ENCODE peak calls at places on chromosomes 3 and 15, in nine cellular contexts. Z is Peyer's patch, B is GM12891, U is H54, V is lower leg skin, Q is IMR-90, E is body of pancreas, H is HCT116, W is tibial nerve. F is an unnamed sample.

GRCh38 chr15:99437315-99438221 is 128.2 kb upstream of the MEF2A start:
- DNase-seq in H (no peak), Z (no peak), Q (no peak), V (peak), W (no peak), E (no peak), U (no peak), B (no peak), F (peak)

GRCh38 chr15:65914981-65915925 is 46.0 kb downstream of the RAB11A start:
- DNase-seq in W (no peak), Z (no peak), U (no peak), Q (no peak), H (no peak), B (no peak), E (no peak), V (peak), F (no peak)

GRCh38 chr3:25007974-25008658 is 419.9 kb upstream of the RARB start:
- DNase-seq in U (no peak), H (no peak), E (no peak), B (no peak), Z (no peak), Q (no peak), W (no peak), V (no peak), F (no peak)

GRCh38 chr3:177281292-177281942 is 84.1 kb upstream of the TBL1XR1 start:
- DNase-seq in B (no peak), Q (no peak), H (no peak), W (no peak), U (no peak), Z (peak), V (no peak), E (no peak), F (no peak)

GRCh38 chr3:15329058-15330005 is 3.1 kb downstream of the SH3BP5 start:
- DNase-seq in E (no peak), Z (no peak), U (no peak), V (no peak), H (no peak), W (no peak), Q (no peak), B (no peak), F (no peak)

GRCh38 chr15:36831915-36832310 is 252.5 kb downstream of the CDIN1 start:
- DNase-seq in Z (no peak), Q (no peak), B (no peak), H (no peak), W (no peak), E (no peak), V (no peak), U (peak), F (no peak)

GRCh38 chr3:170128977-170129431 is 52.5 kb downstream of the PHC3 start:
- DNase-seq in B (no peak), Z (no peak), V (no peak), E (no peak), Q (peak), U (peak), H (no peak), W (no peak), F (no peak)

GRCh38 chr3:183033746-183034145 is 53.4 kb upstream of the DCUN1D1 start:
- DNase-seq in E (no peak), U (peak), W (no peak), Q (peak), B (no peak), Z (no peak), V (no peak), H (no peak), F (no peak)

GRCh38 chr15:76337739-76338554 is 1.4 kb downstream of the ISL2 start:
- DNase-seq in Z (no peak), Q (no peak), W (no peak), H (no peak), V (peak), E (no peak), B (peak), U (no peak), F (no peak)

GRCh38 chr3:158770254-158771017 is 31.4 kb upstream of the MFSD1 start:
- DNase-seq in V (no peak), E (no peak), Q (peak), Z (no peak), B (no peak), U (peak), H (no peak), W (no peak), F (no peak)

GRCh38 chr15:69313437-69314000 is 14.8 kb downstream of the PAQR5 start:
- DNase-seq in Z (no peak), Q (no peak), W (no peak), U (no peak), H (no peak), B (no peak), E (no peak), V (no peak), F (no peak)

GRCh38 chr3:27720899-27721716 is 1.0 kb downstream of the EOMES start:
- DNase-seq in H (peak), W (no peak), Z (no peak), B (no peak), E (no peak), U (no peak), Q (no peak), V (no peak), F (no peak)

GRCh38 chr15:55601374-55601773 is 13.2 kb upstream of the PYGO1 start:
- DNase-seq in Z (no peak), B (no peak), Q (no peak), U (no peak), W (no peak), V (no peak), H (no peak), E (no peak), F (no peak)

GRCh38 chr3:106030620-106030945 is 161.8 kb upstream of the CBLB start:
- DNase-seq in W (no peak), U (no peak), Q (peak), Z (no peak), E (no peak), B (no peak), V (no peak), H (no peak), F (no peak)

GRCh38 chr15:60933914-60934885 is 294.9 kb downstream of the RORA start:
- DNase-seq in W (no peak), Z (no peak), U (no peak), Q (peak), B (no peak), E (no peak), V (no peak), H (no peak), F (no peak)

GRCh38 chr3:18124501-18124900 is 300.6 kb downstream of the SATB1 start:
- DNase-seq in U (peak), Z (no peak), B (no peak), V (no peak), E (no peak), W (no peak), H (peak), Q (peak), F (no peak)

GRCh38 chr15:47394410-47394809 is 322.9 kb upstream of the SEMA6D start:
- DNase-seq in H (no peak), U (no peak), E (no peak), Q (no peak), V (no peak), W (no peak), Z (no peak), B (no peak), F (no peak)

GRCh38 chr3:172106989-172107388 is 67.6 kb downstream of the FNDC3B start:
- DNase-seq in B (no peak), E (no peak), H (no peak), W (peak), U (no peak), V (no peak), Q (no peak), Z (peak), F (peak)

GRCh38 chr3:113194747-113195400 is 16.5 kb upstream of the BOC start:
- DNase-seq in Q (peak), W (no peak), V (no peak), E (no peak), B (no peak), U (no peak), H (no peak), Z (no peak), F (no peak)

GRCh38 chr15:71716990-71717389 is 93.4 kb upstream of the NR2E3 start:
- DNase-seq in U (no peak), Q (peak), B (no peak), V (no peak), H (no peak), Z (no peak), W (no peak), E (no peak), F (no peak)

GRCh38 chr15:89455535-89455934 is 40.8 kb downstream of the RHCG start:
- DNase-seq in V (no peak), Z (no peak), B (no peak), H (no peak), Q (no peak), W (no peak), U (no peak), E (peak), F (no peak)

GRCh38 chr3:70982700-70983140 is 600.8 kb downstream of the FOXP1 start:
- DNase-seq in E (peak), H (peak), U (peak), Z (no peak), V (no peak), W (peak), Q (peak), B (no peak), F (no peak)
- TF ChIP-seq POLR2A in E (no peak), H (no peak), U (no peak), Z (no peak), V (no peak), W (no peak), Q (no peak), B (no peak), F (no peak)

GRCh38 chr3:107240183-107241091 is 136.8 kb upstream of the CCDC54 start:
- DNase-seq in U (peak), Z (peak), V (peak), Q (peak), W (peak), H (peak), E (peak), B (peak), F (peak)
- TF ChIP-seq POLR2A in U (peak), Z (peak), V (no peak), Q (no peak), W (peak), H (peak), E (peak), B (no peak), F (peak)

DNA sequence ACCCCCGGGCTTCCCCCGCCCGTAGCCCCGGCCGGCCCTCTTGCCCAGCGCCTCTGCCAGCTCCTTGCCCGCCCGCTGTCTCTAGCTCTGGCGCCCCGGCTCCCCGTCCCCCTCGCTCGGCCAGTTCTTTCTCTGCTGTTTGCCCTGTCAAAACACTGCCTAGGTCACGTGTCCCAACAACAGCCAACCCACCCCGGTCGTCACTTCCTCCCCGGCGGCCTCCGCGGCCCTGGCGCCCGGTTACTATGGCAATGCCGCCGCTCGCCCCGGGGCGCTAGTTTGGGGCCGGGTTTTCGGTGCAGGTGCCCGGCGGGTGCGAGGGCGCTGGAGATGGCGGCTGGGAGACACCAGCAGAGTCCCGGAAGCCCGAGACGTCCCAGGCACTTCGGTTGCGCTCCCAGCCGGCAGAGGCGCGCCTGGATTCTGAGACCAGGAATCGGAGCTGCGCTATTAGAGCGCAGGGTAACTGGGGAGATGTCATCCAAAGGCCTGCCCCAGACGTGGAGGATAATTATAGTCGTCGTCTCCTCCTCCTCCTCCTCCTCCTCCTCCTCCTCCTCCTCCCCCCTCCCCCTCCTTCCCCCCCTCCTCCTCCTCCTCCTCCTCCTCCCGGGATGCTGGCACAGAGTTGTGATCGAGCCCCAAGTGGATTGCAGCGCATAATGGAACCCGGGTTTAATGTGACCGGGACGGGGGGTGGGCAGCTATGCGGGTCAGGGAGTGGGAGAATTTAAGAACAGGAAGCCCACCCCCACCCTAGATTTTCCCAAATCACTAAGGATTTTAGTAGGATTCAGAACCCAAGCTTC is at the start of gene ATOSA:
- DNase-seq in V (peak), H (peak), B (peak), Q (peak), Z (peak), U (peak), E (peak), W (peak), F (peak)
- TF ChIP-seq POLR2A in V (peak), H (peak), B (no peak), Q (no peak), Z (peak), U (peak), E (peak), W (peak), F (peak)

DNA sequence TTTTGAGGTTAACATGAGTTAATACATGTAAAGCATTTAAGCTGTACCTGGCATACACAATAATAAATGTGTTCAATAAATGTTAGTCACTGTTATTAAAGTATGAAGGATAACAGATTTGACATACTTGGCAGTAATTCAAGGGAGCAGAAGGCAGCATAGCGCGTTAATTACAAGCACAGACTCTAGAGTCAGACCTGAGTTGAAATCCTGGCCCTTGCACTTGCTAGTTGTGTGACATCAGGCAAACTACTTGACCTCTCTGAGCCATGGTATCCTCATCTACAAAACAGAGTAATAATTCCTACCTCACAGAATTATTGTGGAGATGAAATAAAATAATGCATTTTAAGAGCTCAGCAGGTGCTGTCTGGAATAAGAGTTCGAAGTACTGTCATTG is 5.4 kb downstream of the IFT122 start:
- DNase-seq in H (no peak), W (no peak), U (no peak), Q (no peak), E (no peak), Z (no peak), V (no peak), B (no peak), F (no peak)
- TF ChIP-seq POLR2A in H (no peak), W (no peak), U (no peak), Q (no peak), E (no peak), Z (no peak), V (no peak), B (no peak), F (no peak)

GRCh38 chr3:125061170-125061569 is 5.4 kb upstream of the HEG1 start:
- DNase-seq in Z (no peak), B (no peak), U (no peak), Q (peak), E (no peak), H (no peak), W (peak), V (no peak), F (peak)
- TF ChIP-seq POLR2A in Z (no peak), B (no peak), U (no peak), Q (no peak), E (no peak), H (no peak), W (no peak), V (no peak), F (no peak)

GRCh38 chr3:93973160-93974126 is at the start of gene PROS1:
- DNase-seq in Q (peak), U (peak), H (peak), Z (peak), E (peak), W (peak), V (peak), B (peak), F (peak)
- TF ChIP-seq POLR2A in Q (no peak), U (peak), H (peak), Z (no peak), E (peak), W (peak), V (no peak), B (no peak), F (no peak)

DNA sequence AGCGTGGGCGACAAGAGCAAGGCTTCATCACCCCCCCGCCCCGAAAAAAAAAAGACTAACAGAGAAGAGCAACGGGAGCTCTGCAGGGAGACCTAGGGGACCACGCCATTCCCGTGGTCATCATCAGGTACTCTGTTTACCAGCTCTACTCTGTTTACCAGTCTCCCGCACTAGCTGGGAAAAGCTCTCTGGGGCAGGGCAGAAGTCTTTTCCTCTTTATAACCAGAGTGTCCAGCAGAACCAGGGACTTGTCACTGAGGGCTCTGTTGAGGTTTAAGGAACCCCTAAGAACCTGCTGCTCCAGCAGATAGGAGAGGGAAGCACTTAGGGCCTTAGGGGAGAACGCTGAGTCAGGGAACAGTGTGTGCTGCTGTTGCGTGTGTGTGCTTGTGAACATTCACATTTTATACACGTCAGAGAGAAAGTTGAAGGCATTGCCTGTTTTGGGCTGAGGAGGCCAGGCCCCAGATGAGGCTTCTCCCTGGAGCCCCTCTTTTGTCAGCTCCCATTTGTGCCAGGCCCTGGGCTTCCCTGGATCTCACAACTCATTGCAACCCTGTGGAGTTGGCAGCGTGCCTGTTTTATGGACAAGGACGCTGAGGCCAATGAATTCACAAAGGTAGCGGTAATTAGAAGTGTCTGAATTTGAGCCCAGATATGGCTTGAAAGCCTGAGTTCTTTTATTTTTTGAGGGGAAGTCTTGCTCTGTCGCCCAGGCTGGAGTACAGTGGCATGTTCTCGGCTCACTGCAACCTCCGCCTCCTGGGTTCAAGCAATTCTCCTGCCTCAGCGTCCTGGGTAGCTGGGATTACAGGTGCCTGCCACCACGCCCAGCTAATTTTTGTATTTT is 24.2 kb upstream of the ERICH6 start:
- DNase-seq in W (peak), U (no peak), E (no peak), Q (no peak), H (no peak), B (no peak), V (no peak), Z (no peak), F (peak)
- TF ChIP-seq POLR2A in W (no peak), U (no peak), E (no peak), Q (no peak), H (no peak), B (no peak), V (no peak), Z (peak), F (no peak)

DNA sequence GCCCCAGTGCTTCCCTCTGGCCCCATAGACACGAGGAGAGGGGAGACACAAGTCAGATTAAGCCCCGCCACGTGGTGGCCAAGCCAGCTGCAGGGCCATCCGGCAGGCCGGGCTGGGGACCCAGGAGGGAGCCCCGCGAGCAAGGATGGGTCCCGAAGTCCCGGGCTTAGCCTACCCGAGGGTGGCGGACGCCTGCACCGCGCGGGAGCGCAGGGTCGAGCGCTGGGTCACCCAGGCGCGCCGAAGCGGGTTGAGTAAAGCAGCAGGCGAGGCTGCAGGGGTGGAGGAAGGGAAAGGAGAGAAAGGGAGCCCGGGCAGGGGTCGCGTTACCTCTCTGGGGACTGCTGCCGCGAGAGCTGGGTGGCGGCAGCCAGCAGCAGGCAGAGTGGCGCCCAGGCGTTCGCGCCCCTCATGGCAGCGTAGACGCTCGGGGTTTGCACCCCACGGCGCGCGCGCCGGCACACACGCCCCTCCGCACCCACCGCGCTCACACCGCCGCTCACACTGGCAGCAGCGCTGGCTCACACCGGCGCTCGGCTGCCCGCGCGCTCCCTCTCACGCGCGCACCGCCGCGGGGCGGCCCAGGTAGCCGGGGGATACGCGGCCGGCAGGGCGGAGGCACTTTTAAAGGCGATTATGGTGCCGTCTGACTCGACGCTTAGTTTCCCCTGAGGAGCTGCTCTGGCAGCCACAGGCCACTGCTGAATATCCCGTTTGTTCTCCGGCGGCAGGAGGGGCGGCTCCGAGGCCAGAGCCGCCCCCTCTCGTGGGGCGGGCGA is at the start of gene PCOLCE2:
- DNase-seq in Z (no peak), Q (no peak), B (peak), H (peak), E (peak), U (peak), W (no peak), V (no peak), F (peak)
- TF ChIP-seq POLR2A in Z (no peak), Q (no peak), B (no peak), H (peak), E (no peak), U (no peak), W (no peak), V (no peak), F (no peak)

GRCh38 chr15:82748315-82748714 is 38.6 kb upstream of the AP3B2 start:
- DNase-seq in V (no peak), Z (no peak), H (no peak), E (no peak), B (no peak), W (no peak), Q (no peak), U (no peak), F (no peak)

GRCh38 chr15:82750831-82751181 is 41.1 kb upstream of the AP3B2 start:
- DNase-seq in E (no peak), B (no peak), V (no peak), U (no peak), H (no peak), W (no peak), Z (no peak), Q (no peak), F (no peak)

GRCh38 chr15:82749951-82750830 is 40.5 kb upstream of the AP3B2 start:
- DNase-seq in H (peak), Z (peak), U (peak), E (peak), V (peak), B (peak), W (peak), Q (peak), F (peak)
- TF ChIP-seq POLR2A in H (no peak), Z (peak), U (peak), E (peak), V (no peak), B (peak), W (peak), Q (peak), F (peak)

F was measured in testis.